ENCODE peak calls at places on chromosomes 2 and 18, in six cellular contexts. S is fibroblast of lung, M is RWPE1, H is AG04450, X is HepG2, Z is pancreas. J is an unnamed sample.

GRCh38 chr2:168237741-168238140 is 9.7 kb downstream of the STK39 start:
- DNase-seq in S (no peak), M (no peak), H (no peak), X (no peak), Z (no peak), J (no peak)

GRCh38 chr2:61910603-61911002 is 5.1 kb downstream of the COMMD1 start:
- DNase-seq in S (peak), M (no peak), H (no peak), X (peak), Z (no peak), J (no peak)

GRCh38 chr2:219675206-219675605 is 47.8 kb downstream of the SLC4A3 start:
- DNase-seq in S (no peak), M (no peak), H (no peak), X (no peak), Z (no peak), J (no peak)

GRCh38 chr2:177334940-177335543 is 57.5 kb upstream of the AGPS start:
- DNase-seq in S (peak), M (peak), H (no peak), X (peak), Z (no peak), J (no peak)

GRCh38 chr18:27378396-27379094 is 193.4 kb upstream of the CHST9 start:
- DNase-seq in S (no peak), M (peak), H (no peak), X (no peak), Z (no peak), J (no peak)

GRCh38 chr18:76426738-76427305 is 68.2 kb downstream of the ZNF516 start:
- DNase-seq in S (peak), M (peak), H (no peak), X (peak), Z (no peak), J (no peak)

GRCh38 chr2:2850891-2851290 is 519.8 kb upstream of the MYT1L start:
- DNase-seq in S (no peak), M (no peak), H (no peak), X (no peak), Z (no peak), J (no peak)

GRCh38 chr2:96359310-96359709 is 23.7 kb downstream of the NCAPH start:
- DNase-seq in S (no peak), M (no peak), H (no peak), X (no peak), Z (no peak), J (no peak)

GRCh38 chr2:64023485-64024258 is 4.4 kb upstream of the VPS54 start:
- DNase-seq in S (no peak), M (no peak), H (no peak), X (peak), Z (no peak), J (no peak)

GRCh38 chr2:67572721-67573485 is 175.8 kb downstream of the ETAA1 start:
- DNase-seq in S (peak), M (no peak), H (no peak), X (no peak), Z (no peak), J (no peak)

GRCh38 chr2:27264753-27265535 is 2.1 kb upstream of the SLC30A3 start:
- DNase-seq in S (peak), M (peak), H (no peak), X (peak), Z (peak), J (peak)

GRCh38 chr2:197210450-197210849 is 100.1 kb downstream of the ANKRD44 start:
- DNase-seq in S (no peak), M (no peak), H (no peak), X (no peak), Z (no peak), J (no peak)

GRCh38 chr2:238019962-238020361 is 40.8 kb upstream of the SCLY start:
- DNase-seq in S (no peak), M (no peak), H (no peak), X (no peak), Z (no peak), J (no peak)

GRCh38 chr18:10201655-10202054 is 252.8 kb upstream of the APCDD1 start:
- DNase-seq in S (no peak), M (no peak), H (no peak), X (no peak), Z (no peak), J (no peak)

GRCh38 chr2:183996825-183997823 is 601.2 kb upstream of the ZNF804A start:
- DNase-seq in S (no peak), M (no peak), H (no peak), X (no peak), Z (no peak), J (no peak)

GRCh38 chr2:101988541-101988940 is 3.2 kb upstream of the IL1R2 start:
- DNase-seq in S (no peak), M (no peak), H (no peak), X (no peak), Z (no peak), J (no peak)

GRCh38 chr18:76765649-76766048 is 56.7 kb upstream of the ZNF236 start:
- DNase-seq in S (peak), M (peak), H (no peak), X (no peak), Z (no peak), J (no peak)

GRCh38 chr2:45698538-45698937 is 47.1 kb downstream of the PRKCE start:
- DNase-seq in S (no peak), M (no peak), H (no peak), X (no peak), Z (no peak), J (no peak)

GRCh38 chr2:112920923-112921532 is 10.1 kb downstream of the IL37 start:
- DNase-seq in S (no peak), M (peak), H (no peak), X (no peak), Z (no peak), J (no peak)

GRCh38 chr2:208352644-208353567 is 53.7 kb upstream of the PTH2R start:
- DNase-seq in S (no peak), M (no peak), H (no peak), X (no peak), Z (no peak), J (no peak)

GRCh38 chr2:86622878-86623548 is 652 bp downstream of the RNF103 start:
- DNase-seq in S (no peak), M (no peak), H (no peak), X (no peak), Z (peak), J (no peak)

GRCh38 chr2:140585016-140585415 is 1545.8 kb downstream of the LRP1B start:
- DNase-seq in S (peak), M (no peak), H (no peak), X (no peak), Z (no peak), J (no peak)

GRCh38 chr2:207399301-207399700 is 130.5 kb upstream of the CREB1 start:
- DNase-seq in S (no peak), M (no peak), H (no peak), X (no peak), Z (no peak), J (no peak)

GRCh38 chr18:73784853-73785252 is 362.8 kb downstream of the FBXO15 start:
- DNase-seq in S (no peak), M (no peak), H (no peak), X (no peak), Z (no peak), J (no peak)

GRCh38 chr18:49170925-49171509 is 220.3 kb upstream of the SMAD7 start:
- DNase-seq in S (no peak), M (no peak), H (no peak), X (no peak), Z (no peak), J (no peak)

GRCh38 chr2:240933966-240934700 is 28.0 kb downstream of the CROCC2 start:
- DNase-seq in S (no peak), M (no peak), H (no peak), X (no peak), Z (peak), J (no peak)

GRCh38 chr2:60838481-60838880 is 42.9 kb upstream of the REL start:
- DNase-seq in S (no peak), M (no peak), H (no peak), X (no peak), Z (no peak), J (no peak)

GRCh38 chr18:60389314-60389713 is 16.7 kb upstream of the MC4R start:
- DNase-seq in S (no peak), M (no peak), H (no peak), X (no peak), Z (no peak), J (no peak)

GRCh38 chr18:12393510-12393909 is 14.2 kb upstream of the PRELID3A start:
- DNase-seq in S (no peak), M (no peak), H (no peak), X (no peak), Z (no peak), J (no peak)

GRCh38 chr2:96321230-96322103 is 3.6 kb upstream of the ITPRIPL1 start:
- DNase-seq in S (no peak), M (no peak), H (no peak), X (peak), Z (peak), J (peak)

GRCh38 chr2:85780316-85781092 is 26.7 kb downstream of the ATOH8 start:
- DNase-seq in S (no peak), M (no peak), H (no peak), X (no peak), Z (peak), J (no peak)

GRCh38 chr2:71330585-71331330 is 824 bp upstream of the ZNF638 start:
- DNase-seq in S (no peak), M (no peak), H (no peak), X (peak), Z (no peak), J (no peak)

GRCh38 chr2:215698566-215698965 is 262.7 kb upstream of the FN1 start:
- DNase-seq in S (peak), M (peak), H (peak), X (no peak), Z (no peak), J (no peak)

GRCh38 chr2:80068068-80068467 is 236.5 kb downstream of the LRRTM1 start:
- DNase-seq in S (no peak), M (no peak), H (no peak), X (no peak), Z (no peak), J (no peak)

GRCh38 chr2:179240481-179241451 is 23.9 kb downstream of the SESTD1 start:
- DNase-seq in S (no peak), M (no peak), H (no peak), X (peak), Z (no peak), J (no peak)
- TF ChIP-seq CTCF in S (no peak), M (no peak), H (no peak), X (peak), Z (no peak), J (no peak)

DNA sequence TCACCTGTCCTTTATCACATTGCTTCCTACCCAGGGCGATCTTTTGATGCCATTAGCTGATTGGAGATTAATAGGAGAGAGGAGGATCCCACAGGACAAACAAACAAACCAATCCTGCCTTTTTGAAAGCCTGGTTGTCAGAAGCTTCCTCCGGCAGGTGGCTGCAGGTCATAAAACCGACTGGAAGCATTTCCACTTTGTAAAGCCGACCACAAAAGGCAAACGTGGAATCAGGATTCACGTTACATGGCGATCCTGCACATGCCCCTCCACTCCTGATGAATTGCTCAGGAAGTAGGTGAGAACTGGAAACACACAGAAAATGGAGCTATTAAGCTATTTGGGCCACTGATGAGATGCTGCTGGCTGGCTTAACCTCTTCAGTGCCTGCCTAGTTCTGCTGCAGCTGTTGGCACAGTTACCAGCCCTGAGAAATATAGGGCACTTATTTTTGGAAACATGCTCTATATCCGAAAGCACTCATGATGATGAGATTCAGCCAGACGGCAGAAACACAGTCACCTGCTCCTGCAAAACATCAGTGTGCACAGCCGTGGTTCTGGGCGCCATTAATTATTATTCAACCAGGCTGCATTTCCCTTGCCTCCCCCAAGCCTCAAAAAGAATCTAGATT is 110.3 kb upstream of the ST6GAL2 start:
- DNase-seq in S (no peak), M (no peak), H (no peak), X (no peak), Z (no peak), J (no peak)
- TF ChIP-seq CTCF in S (no peak), M (no peak), H (no peak), X (no peak), Z (no peak), J (no peak)

GRCh38 chr18:22422909-22423548 is 5.3 kb upstream of the CTAGE1 start:
- DNase-seq in S (peak), M (no peak), H (peak), X (no peak), Z (peak), J (no peak)
- TF ChIP-seq CTCF in S (no peak), M (no peak), H (no peak), X (no peak), Z (no peak), J (no peak)

GRCh38 chr18:13813271-13813849 is 10.6 kb upstream of the MC5R start:
- DNase-seq in S (peak), M (peak), H (no peak), X (peak), Z (peak), J (no peak)
- TF ChIP-seq CTCF in S (peak), M (peak), H (peak), X (peak), Z (peak), J (peak)

DNA sequence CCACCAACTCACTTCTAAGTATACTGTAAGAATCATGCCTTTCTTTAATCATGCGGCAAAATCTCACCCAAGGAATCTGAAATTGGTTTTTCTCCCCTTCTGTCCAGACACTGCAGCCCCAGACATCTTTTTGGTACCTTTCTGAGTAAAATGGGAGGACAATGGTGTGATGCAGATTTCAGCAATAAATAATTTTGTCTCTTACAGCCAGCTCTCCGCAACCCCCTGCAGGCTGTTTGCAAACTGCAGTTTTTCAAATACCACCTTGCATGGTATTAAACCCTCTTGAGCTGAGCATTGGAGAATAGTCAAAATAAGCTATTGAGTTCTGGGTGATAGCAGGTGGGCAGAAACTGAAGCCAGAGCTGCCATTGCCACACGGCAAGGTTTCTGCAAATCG is 32.2 kb downstream of the GPR39 start:
- DNase-seq in S (peak), M (peak), H (peak), X (no peak), Z (no peak), J (no peak)
- TF ChIP-seq CTCF in S (peak), M (peak), H (peak), X (peak), Z (no peak), J (no peak)

DNA sequence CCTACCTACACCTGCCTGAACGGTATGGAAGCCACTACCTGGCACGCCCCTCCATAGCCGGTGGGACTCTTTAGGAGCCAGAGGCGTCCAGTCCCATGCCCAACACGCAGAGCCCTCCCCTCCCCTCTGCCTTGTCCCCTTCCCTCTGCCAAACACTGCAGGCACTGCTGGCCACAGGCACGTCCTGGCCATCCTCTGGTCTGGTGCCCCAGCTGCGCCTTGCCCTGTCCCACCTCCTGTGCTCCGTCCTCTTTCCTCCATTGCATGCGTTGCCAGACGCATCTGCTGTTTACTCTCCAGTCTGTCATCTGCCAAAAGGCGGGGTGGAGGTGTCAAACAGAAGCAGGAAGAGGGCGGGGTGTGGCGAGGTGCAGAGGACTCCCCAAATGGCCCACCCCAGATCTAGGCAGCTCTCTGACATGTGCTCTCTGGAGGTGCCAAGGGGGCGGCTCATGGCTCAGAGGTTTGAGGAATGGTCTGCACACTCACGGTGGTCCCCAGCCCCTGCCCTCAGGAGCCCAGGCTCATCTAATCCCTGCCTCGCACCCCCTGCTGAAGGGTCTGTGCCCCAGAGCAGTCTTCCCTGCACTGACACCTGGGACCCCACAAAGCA is 45.1 kb downstream of the HS6ST1 start:
- DNase-seq in S (no peak), M (no peak), H (no peak), X (no peak), Z (peak), J (peak)
- TF ChIP-seq CTCF in S (no peak), M (no peak), H (no peak), X (no peak), Z (no peak), J (no peak)

DNA sequence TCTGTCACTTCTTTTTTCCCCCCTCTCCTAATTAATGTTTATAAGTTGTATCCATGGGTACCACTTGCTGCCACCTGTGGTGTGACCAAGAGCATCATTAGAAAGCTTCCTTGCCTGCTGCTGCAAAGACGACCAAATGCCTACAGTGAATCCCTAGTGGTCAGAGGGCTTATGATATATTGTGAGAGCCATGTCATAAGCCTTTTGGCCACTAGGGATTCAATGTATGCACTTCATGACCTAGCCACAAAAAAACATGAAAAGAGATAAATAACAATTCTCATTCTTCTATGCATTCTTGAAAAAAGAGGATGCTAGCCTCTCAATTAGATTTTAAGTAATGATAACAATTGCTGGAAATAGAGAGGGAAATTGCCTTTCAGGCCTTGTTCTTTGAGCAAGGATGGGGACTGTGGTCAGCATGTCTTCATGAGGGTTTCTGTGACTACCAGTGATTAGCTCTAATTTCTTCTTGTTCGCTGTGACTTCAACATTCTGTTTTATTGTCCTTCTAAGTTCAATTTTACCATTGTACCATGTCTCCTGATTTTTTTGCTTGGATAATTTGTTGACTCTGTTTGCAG is 435.3 kb downstream of the TGIF1 start:
- DNase-seq in S (no peak), M (peak), H (no peak), X (peak), Z (no peak), J (no peak)
- TF ChIP-seq CTCF in S (peak), M (no peak), H (peak), X (no peak), Z (no peak), J (no peak)

GRCh38 chr2:47072018-47072691 is 83.0 kb downstream of the STPG4 start:
- DNase-seq in S (peak), M (no peak), H (no peak), X (no peak), Z (no peak), J (no peak)
- TF ChIP-seq CTCF in S (peak), M (no peak), H (peak), X (no peak), Z (no peak), J (no peak)

GRCh38 chr2:175181104-175181876 is at the start of gene ATP5MC3:
- DNase-seq in S (peak), M (peak), H (peak), X (peak), Z (peak), J (peak)
- TF ChIP-seq CTCF in S (peak), M (peak), H (peak), X (peak), Z (no peak), J (no peak)